ENCODE peak calls at places on chromosomes 3 and 15, in ten cellular contexts. L is DND-41; S is SHP77; N is activated CD4-positive, alpha-beta T cell treated with anti-CD3 and anti-CD28 coated beads, Interleukin-2, amount 10 ng/mL, durations not matched to agents 7 days and 5 days; R is naive thymus-derived CD4-positive, alpha-beta T cell; D is amniotic epithelial cell; B is frontal cortex; P is HT1080; C is body of pancreas; Y is activated T-helper 9 cell treated with anti-CD3 and anti-CD28 coated beads, Interleukin-2, amount 50 U/mL, for 16 hours. X is an unnamed sample.

GRCh38 chr15:51274956-51275355 is 63.4 kb downstream of the CYP19A1 start:
- DNase-seq in D (no peak), B (no peak), C (no peak), L (peak), N (no peak), R (no peak), S (no peak), P (no peak), Y (no peak), X (no peak)

GRCh38 chr3:152298393-152299242 is 29.9 kb downstream of the MBNL1 start:
- DNase-seq in C (peak), L (peak), D (peak), S (peak), P (no peak), R (peak), N (peak), Y (no peak), B (no peak), X (peak)

GRCh38 chr3:53238051-53238850 is 17.6 kb downstream of the TKT start:
- DNase-seq in S (no peak), Y (no peak), L (no peak), R (no peak), N (no peak), D (peak), B (no peak), C (no peak), P (peak), X (peak)

GRCh38 chr3:129315386-129315991 is 36.8 kb downstream of the HMCES start:
- DNase-seq in R (peak), D (peak), N (peak), B (peak), L (peak), Y (no peak), C (peak), S (no peak), P (no peak), X (peak)

GRCh38 chr15:25801586-25802284 is 61.4 kb downstream of the ATP10A start:
- DNase-seq in P (no peak), D (no peak), S (no peak), N (no peak), Y (no peak), R (no peak), C (no peak), L (no peak), B (no peak), X (no peak)

GRCh38 chr15:95972136-95972553 is 358.4 kb upstream of the NR2F2 start:
- DNase-seq in P (peak), R (no peak), D (peak), Y (no peak), L (peak), C (peak), S (no peak), B (no peak), N (no peak), X (peak)

GRCh38 chr3:133152821-133153220 is 114.6 kb downstream of the TMEM108 start:
- DNase-seq in Y (no peak), B (no peak), P (no peak), N (no peak), L (no peak), S (no peak), C (no peak), D (no peak), R (no peak), X (no peak)

GRCh38 chr15:51094606-51095569 is at the start of gene TNFAIP8L3:
- DNase-seq in S (no peak), P (no peak), B (peak), D (no peak), L (no peak), Y (no peak), R (no peak), C (peak), N (no peak), X (peak)

GRCh38 chr3:50316657-50317242 is 5.8 kb downstream of the HYAL2 start:
- DNase-seq in D (peak), B (no peak), N (peak), P (peak), S (no peak), L (no peak), Y (peak), R (no peak), C (no peak), X (no peak)

GRCh38 chr15:76935620-76936019 is 4.1 kb downstream of the RCN2 start:
- DNase-seq in D (no peak), N (no peak), L (no peak), R (no peak), P (no peak), B (no peak), S (no peak), Y (no peak), C (no peak), X (no peak)

GRCh38 chr15:99440551-99441426 is 125.0 kb upstream of the MEF2A start:
- DNase-seq in S (no peak), Y (no peak), P (no peak), B (no peak), D (no peak), L (no peak), N (no peak), R (no peak), C (peak), X (no peak)

GRCh38 chr15:33234019-33234418 is 39.5 kb upstream of the FMN1 start:
- DNase-seq in P (peak), B (no peak), D (peak), L (no peak), Y (no peak), S (peak), C (no peak), R (peak), N (peak), X (peak)

X was measured in GM23248.